ENCODE peak calls at places on chromosomes 3 and 15, in ten cellular contexts. One of them, this sample, is unnamed.

GRCh38 chr15:43769584-43770228 is 7.1 kb downstream of the ELL3 start:
- DNase-seq in stimulated activated naive B cell treated with anti-CD40 and anti-IgM and Interleukin-4, amounts not matched to agents 10 μg/mL and 1 μg/mL and 100 μg/mL, for 72 hours: peak
- DNase-seq in CD4-positive, alpha-beta T cell: peak
- DNase-seq in NCI-H1694 treated with DMSO at 0.1 percent for 48 hours: peak
- DNase-seq in aorta: peak
- DNase-seq in HL-60: no peak
- DNase-seq in heart right ventricle: peak
- DNase-seq in NAMALWA: peak
- DNase-seq in activated T-cell treated with anti-CD3 and anti-CD28 coated beads for 24 hours: no peak
- DNase-seq in sciatic nerve: no peak
- DNase-seq in this sample: peak

GRCh38 chr3:108250626-108251025 is 28.4 kb upstream of the IFT57 start:
- DNase-seq in aorta: no peak
- DNase-seq in sciatic nerve: no peak
- DNase-seq in NAMALWA: no peak
- DNase-seq in CD4-positive, alpha-beta T cell: no peak
- DNase-seq in activated T-cell treated with anti-CD3 and anti-CD28 coated beads for 24 hours: no peak
- DNase-seq in NCI-H1694 treated with DMSO at 0.1 percent for 48 hours: no peak
- DNase-seq in stimulated activated naive B cell treated with anti-CD40 and anti-IgM and Interleukin-4, amounts not matched to agents 10 μg/mL and 1 μg/mL and 100 μg/mL, for 72 hours: no peak
- DNase-seq in HL-60: no peak
- DNase-seq in heart right ventricle: no peak
- DNase-seq in this sample: no peak

GRCh38 chr15:33618300-33618699 is 307.5 kb downstream of the RYR3 start:
- DNase-seq in activated T-cell treated with anti-CD3 and anti-CD28 coated beads for 24 hours: no peak
- DNase-seq in stimulated activated naive B cell treated with anti-CD40 and anti-IgM and Interleukin-4, amounts not matched to agents 10 μg/mL and 1 μg/mL and 100 μg/mL, for 72 hours: no peak
- DNase-seq in sciatic nerve: no peak
- DNase-seq in heart right ventricle: no peak
- DNase-seq in aorta: no peak
- DNase-seq in NAMALWA: no peak
- DNase-seq in HL-60: no peak
- DNase-seq in CD4-positive, alpha-beta T cell: no peak
- DNase-seq in NCI-H1694 treated with DMSO at 0.1 percent for 48 hours: no peak
- DNase-seq in this sample: no peak

GRCh38 chr15:74289671-74290070 is 53.5 kb downstream of the CCDC33 start:
- DNase-seq in sciatic nerve: no peak
- DNase-seq in HL-60: no peak
- DNase-seq in activated T-cell treated with anti-CD3 and anti-CD28 coated beads for 24 hours: no peak
- DNase-seq in NAMALWA: no peak
- DNase-seq in heart right ventricle: no peak
- DNase-seq in NCI-H1694 treated with DMSO at 0.1 percent for 48 hours: no peak
- DNase-seq in CD4-positive, alpha-beta T cell: no peak
- DNase-seq in stimulated activated naive B cell treated with anti-CD40 and anti-IgM and Interleukin-4, amounts not matched to agents 10 μg/mL and 1 μg/mL and 100 μg/mL, for 72 hours: no peak
- DNase-seq in aorta: no peak
- DNase-seq in this sample: no peak

GRCh38 chr3:47324278-47324865 is 41.6 kb downstream of the KLHL18 start:
- DNase-seq in NCI-H1694 treated with DMSO at 0.1 percent for 48 hours: peak
- DNase-seq in HL-60: peak
- DNase-seq in stimulated activated naive B cell treated with anti-CD40 and anti-IgM and Interleukin-4, amounts not matched to agents 10 μg/mL and 1 μg/mL and 100 μg/mL, for 72 hours: peak
- DNase-seq in CD4-positive, alpha-beta T cell: peak
- DNase-seq in NAMALWA: peak
- DNase-seq in aorta: peak
- DNase-seq in activated T-cell treated with anti-CD3 and anti-CD28 coated beads for 24 hours: peak
- DNase-seq in sciatic nerve: peak
- DNase-seq in heart right ventricle: no peak
- DNase-seq in this sample: peak

GRCh38 chr15:52567886-52568568 is 803 bp downstream of the ARPP19 start:
- DNase-seq in HL-60: no peak
- DNase-seq in activated T-cell treated with anti-CD3 and anti-CD28 coated beads for 24 hours: peak
- DNase-seq in sciatic nerve: no peak
- DNase-seq in NAMALWA: peak
- DNase-seq in heart right ventricle: no peak
- DNase-seq in stimulated activated naive B cell treated with anti-CD40 and anti-IgM and Interleukin-4, amounts not matched to agents 10 μg/mL and 1 μg/mL and 100 μg/mL, for 72 hours: peak
- DNase-seq in CD4-positive, alpha-beta T cell: peak
- DNase-seq in aorta: no peak
- DNase-seq in NCI-H1694 treated with DMSO at 0.1 percent for 48 hours: no peak
- DNase-seq in this sample: no peak

GRCh38 chr3:124363451-124363850 is 366.8 kb upstream of the UMPS start:
- DNase-seq in HL-60: no peak
- DNase-seq in sciatic nerve: no peak
- DNase-seq in NAMALWA: no peak
- DNase-seq in activated T-cell treated with anti-CD3 and anti-CD28 coated beads for 24 hours: no peak
- DNase-seq in CD4-positive, alpha-beta T cell: no peak
- DNase-seq in aorta: no peak
- DNase-seq in heart right ventricle: no peak
- DNase-seq in stimulated activated naive B cell treated with anti-CD40 and anti-IgM and Interleukin-4, amounts not matched to agents 10 μg/mL and 1 μg/mL and 100 μg/mL, for 72 hours: no peak
- DNase-seq in NCI-H1694 treated with DMSO at 0.1 percent for 48 hours: no peak
- DNase-seq in this sample: no peak

GRCh38 chr15:52021128-52021671 is 2.2 kb downstream of the MAPK6 start:
- DNase-seq in aorta: peak
- DNase-seq in CD4-positive, alpha-beta T cell: no peak
- DNase-seq in heart right ventricle: no peak
- DNase-seq in stimulated activated naive B cell treated with anti-CD40 and anti-IgM and Interleukin-4, amounts not matched to agents 10 μg/mL and 1 μg/mL and 100 μg/mL, for 72 hours: peak
- DNase-seq in NCI-H1694 treated with DMSO at 0.1 percent for 48 hours: no peak
- DNase-seq in NAMALWA: peak
- DNase-seq in activated T-cell treated with anti-CD3 and anti-CD28 coated beads for 24 hours: peak
- DNase-seq in HL-60: peak
- DNase-seq in sciatic nerve: no peak
- DNase-seq in this sample: peak

GRCh38 chr15:73753250-73754130 is at the start of gene INSYN1:
- DNase-seq in heart right ventricle: peak
- DNase-seq in CD4-positive, alpha-beta T cell: no peak
- DNase-seq in NCI-H1694 treated with DMSO at 0.1 percent for 48 hours: no peak
- DNase-seq in aorta: no peak
- DNase-seq in activated T-cell treated with anti-CD3 and anti-CD28 coated beads for 24 hours: no peak
- DNase-seq in NAMALWA: no peak
- DNase-seq in sciatic nerve: no peak
- DNase-seq in stimulated activated naive B cell treated with anti-CD40 and anti-IgM and Interleukin-4, amounts not matched to agents 10 μg/mL and 1 μg/mL and 100 μg/mL, for 72 hours: no peak
- DNase-seq in HL-60: no peak
- DNase-seq in this sample: no peak

GRCh38 chr3:23859012-23859743 is 53.4 kb downstream of the UBE2E1 start:
- DNase-seq in HL-60: no peak
- DNase-seq in aorta: no peak
- DNase-seq in NAMALWA: no peak
- DNase-seq in stimulated activated naive B cell treated with anti-CD40 and anti-IgM and Interleukin-4, amounts not matched to agents 10 μg/mL and 1 μg/mL and 100 μg/mL, for 72 hours: no peak
- DNase-seq in heart right ventricle: no peak
- DNase-seq in CD4-positive, alpha-beta T cell: no peak
- DNase-seq in sciatic nerve: no peak
- DNase-seq in NCI-H1694 treated with DMSO at 0.1 percent for 48 hours: no peak
- DNase-seq in activated T-cell treated with anti-CD3 and anti-CD28 coated beads for 24 hours: no peak
- DNase-seq in this sample: no peak

GRCh38 chr3:142866841-142867631 is 21.8 kb downstream of the PCOLCE2 start:
- DNase-seq in HL-60: no peak
- DNase-seq in aorta: no peak
- DNase-seq in heart right ventricle: no peak
- DNase-seq in CD4-positive, alpha-beta T cell: no peak
- DNase-seq in sciatic nerve: no peak
- DNase-seq in NAMALWA: peak
- DNase-seq in stimulated activated naive B cell treated with anti-CD40 and anti-IgM and Interleukin-4, amounts not matched to agents 10 μg/mL and 1 μg/mL and 100 μg/mL, for 72 hours: no peak
- DNase-seq in NCI-H1694 treated with DMSO at 0.1 percent for 48 hours: no peak
- DNase-seq in activated T-cell treated with anti-CD3 and anti-CD28 coated beads for 24 hours: no peak
- DNase-seq in this sample: no peak

GRCh38 chr15:46408312-46408711 is 773.5 kb downstream of the SQOR start:
- DNase-seq in NCI-H1694 treated with DMSO at 0.1 percent for 48 hours: no peak
- DNase-seq in activated T-cell treated with anti-CD3 and anti-CD28 coated beads for 24 hours: no peak
- DNase-seq in aorta: no peak
- DNase-seq in sciatic nerve: no peak
- DNase-seq in stimulated activated naive B cell treated with anti-CD40 and anti-IgM and Interleukin-4, amounts not matched to agents 10 μg/mL and 1 μg/mL and 100 μg/mL, for 72 hours: no peak
- DNase-seq in NAMALWA: no peak
- DNase-seq in CD4-positive, alpha-beta T cell: no peak
- DNase-seq in heart right ventricle: no peak
- DNase-seq in HL-60: no peak
- DNase-seq in this sample: no peak

GRCh38 chr3:190443257-190443656 is 6.4 kb downstream of the TMEM207 start:
- DNase-seq in aorta: no peak
- DNase-seq in NCI-H1694 treated with DMSO at 0.1 percent for 48 hours: no peak
- DNase-seq in activated T-cell treated with anti-CD3 and anti-CD28 coated beads for 24 hours: no peak
- DNase-seq in CD4-positive, alpha-beta T cell: no peak
- DNase-seq in NAMALWA: peak
- DNase-seq in heart right ventricle: no peak
- DNase-seq in stimulated activated naive B cell treated with anti-CD40 and anti-IgM and Interleukin-4, amounts not matched to agents 10 μg/mL and 1 μg/mL and 100 μg/mL, for 72 hours: no peak
- DNase-seq in HL-60: peak
- DNase-seq in sciatic nerve: no peak
- DNase-seq in this sample: no peak

GRCh38 chr15:82850731-82851130 is 41.3 kb downstream of the WHAMM start:
- DNase-seq in CD4-positive, alpha-beta T cell: no peak
- DNase-seq in NAMALWA: no peak
- DNase-seq in sciatic nerve: no peak
- DNase-seq in NCI-H1694 treated with DMSO at 0.1 percent for 48 hours: peak
- DNase-seq in heart right ventricle: no peak
- DNase-seq in activated T-cell treated with anti-CD3 and anti-CD28 coated beads for 24 hours: no peak
- DNase-seq in aorta: no peak
- DNase-seq in stimulated activated naive B cell treated with anti-CD40 and anti-IgM and Interleukin-4, amounts not matched to agents 10 μg/mL and 1 μg/mL and 100 μg/mL, for 72 hours: no peak
- DNase-seq in HL-60: no peak
- DNase-seq in this sample: no peak

GRCh38 chr15:96117275-96117674 is 213.2 kb upstream of the NR2F2 start:
- DNase-seq in HL-60: no peak
- DNase-seq in NAMALWA: no peak
- DNase-seq in aorta: no peak
- DNase-seq in NCI-H1694 treated with DMSO at 0.1 percent for 48 hours: no peak
- DNase-seq in heart right ventricle: no peak
- DNase-seq in sciatic nerve: no peak
- DNase-seq in CD4-positive, alpha-beta T cell: no peak
- DNase-seq in activated T-cell treated with anti-CD3 and anti-CD28 coated beads for 24 hours: no peak
- DNase-seq in stimulated activated naive B cell treated with anti-CD40 and anti-IgM and Interleukin-4, amounts not matched to agents 10 μg/mL and 1 μg/mL and 100 μg/mL, for 72 hours: no peak
- DNase-seq in this sample: no peak

GRCh38 chr3:159829056-159829995 is 159.3 kb upstream of the IL12A start:
- DNase-seq in stimulated activated naive B cell treated with anti-CD40 and anti-IgM and Interleukin-4, amounts not matched to agents 10 μg/mL and 1 μg/mL and 100 μg/mL, for 72 hours: no peak
- DNase-seq in NAMALWA: no peak
- DNase-seq in aorta: peak
- DNase-seq in HL-60: peak
- DNase-seq in heart right ventricle: peak
- DNase-seq in CD4-positive, alpha-beta T cell: no peak
- DNase-seq in NCI-H1694 treated with DMSO at 0.1 percent for 48 hours: no peak
- DNase-seq in sciatic nerve: no peak
- DNase-seq in activated T-cell treated with anti-CD3 and anti-CD28 coated beads for 24 hours: no peak
- DNase-seq in this sample: no peak

GRCh38 chr15:99123706-99124451 is 19.0 kb downstream of the SYNM start:
- DNase-seq in CD4-positive, alpha-beta T cell: no peak
- DNase-seq in aorta: peak
- DNase-seq in sciatic nerve: peak
- DNase-seq in heart right ventricle: peak
- DNase-seq in activated T-cell treated with anti-CD3 and anti-CD28 coated beads for 24 hours: no peak
- DNase-seq in NCI-H1694 treated with DMSO at 0.1 percent for 48 hours: peak
- DNase-seq in stimulated activated naive B cell treated with anti-CD40 and anti-IgM and Interleukin-4, amounts not matched to agents 10 μg/mL and 1 μg/mL and 100 μg/mL, for 72 hours: no peak
- DNase-seq in HL-60: peak
- DNase-seq in NAMALWA: no peak
- DNase-seq in this sample: no peak

GRCh38 chr3:124569761-124570160 is 160.5 kb upstream of the UMPS start:
- DNase-seq in heart right ventricle: peak
- DNase-seq in CD4-positive, alpha-beta T cell: no peak
- DNase-seq in stimulated activated naive B cell treated with anti-CD40 and anti-IgM and Interleukin-4, amounts not matched to agents 10 μg/mL and 1 μg/mL and 100 μg/mL, for 72 hours: no peak
- DNase-seq in sciatic nerve: no peak
- DNase-seq in NCI-H1694 treated with DMSO at 0.1 percent for 48 hours: no peak
- DNase-seq in aorta: no peak
- DNase-seq in NAMALWA: no peak
- DNase-seq in activated T-cell treated with anti-CD3 and anti-CD28 coated beads for 24 hours: no peak
- DNase-seq in HL-60: no peak
- DNase-seq in this sample: no peak

GRCh38 chr3:152296382-152296781 is 27.7 kb downstream of the MBNL1 start:
- DNase-seq in activated T-cell treated with anti-CD3 and anti-CD28 coated beads for 24 hours: no peak
- DNase-seq in stimulated activated naive B cell treated with anti-CD40 and anti-IgM and Interleukin-4, amounts not matched to agents 10 μg/mL and 1 μg/mL and 100 μg/mL, for 72 hours: no peak
- DNase-seq in HL-60: no peak
- DNase-seq in CD4-positive, alpha-beta T cell: no peak
- DNase-seq in NCI-H1694 treated with DMSO at 0.1 percent for 48 hours: no peak
- DNase-seq in aorta: no peak
- DNase-seq in sciatic nerve: no peak
- DNase-seq in heart right ventricle: no peak
- DNase-seq in NAMALWA: no peak
- DNase-seq in this sample: no peak

GRCh38 chr3:141095546-141095937 is 44.4 kb downstream of the SPSB4 start:
- DNase-seq in HL-60: no peak
- DNase-seq in activated T-cell treated with anti-CD3 and anti-CD28 coated beads for 24 hours: no peak
- DNase-seq in CD4-positive, alpha-beta T cell: no peak
- DNase-seq in NAMALWA: no peak
- DNase-seq in heart right ventricle: no peak
- DNase-seq in NCI-H1694 treated with DMSO at 0.1 percent for 48 hours: no peak
- DNase-seq in aorta: no peak
- DNase-seq in stimulated activated naive B cell treated with anti-CD40 and anti-IgM and Interleukin-4, amounts not matched to agents 10 μg/mL and 1 μg/mL and 100 μg/mL, for 72 hours: no peak
- DNase-seq in sciatic nerve: peak
- DNase-seq in this sample: no peak

GRCh38 chr15:82890338-82891024 is 62.0 kb downstream of the HOMER2 start:
- DNase-seq in NAMALWA: no peak
- DNase-seq in NCI-H1694 treated with DMSO at 0.1 percent for 48 hours: peak
- DNase-seq in aorta: no peak
- DNase-seq in activated T-cell treated with anti-CD3 and anti-CD28 coated beads for 24 hours: no peak
- DNase-seq in heart right ventricle: no peak
- DNase-seq in CD4-positive, alpha-beta T cell: no peak
- DNase-seq in HL-60: no peak
- DNase-seq in sciatic nerve: no peak
- DNase-seq in stimulated activated naive B cell treated with anti-CD40 and anti-IgM and Interleukin-4, amounts not matched to agents 10 μg/mL and 1 μg/mL and 100 μg/mL, for 72 hours: no peak
- DNase-seq in this sample: no peak

GRCh38 chr3:12871404-12871983 is 30.1 kb upstream of the RPL32 start:
- DNase-seq in stimulated activated naive B cell treated with anti-CD40 and anti-IgM and Interleukin-4, amounts not matched to agents 10 μg/mL and 1 μg/mL and 100 μg/mL, for 72 hours: no peak
- DNase-seq in NCI-H1694 treated with DMSO at 0.1 percent for 48 hours: no peak
- DNase-seq in activated T-cell treated with anti-CD3 and anti-CD28 coated beads for 24 hours: no peak
- DNase-seq in NAMALWA: no peak
- DNase-seq in sciatic nerve: no peak
- DNase-seq in CD4-positive, alpha-beta T cell: no peak
- DNase-seq in HL-60: no peak
- DNase-seq in aorta: no peak
- DNase-seq in heart right ventricle: no peak
- DNase-seq in this sample: no peak

GRCh38 chr15:51077565-51078153 is 17.0 kb downstream of the TNFAIP8L3 start:
- DNase-seq in activated T-cell treated with anti-CD3 and anti-CD28 coated beads for 24 hours: peak
- DNase-seq in sciatic nerve: peak
- DNase-seq in CD4-positive, alpha-beta T cell: no peak
- DNase-seq in stimulated activated naive B cell treated with anti-CD40 and anti-IgM and Interleukin-4, amounts not matched to agents 10 μg/mL and 1 μg/mL and 100 μg/mL, for 72 hours: peak
- DNase-seq in aorta: peak
- DNase-seq in HL-60: no peak
- DNase-seq in heart right ventricle: peak
- DNase-seq in NCI-H1694 treated with DMSO at 0.1 percent for 48 hours: no peak
- DNase-seq in NAMALWA: peak
- DNase-seq in this sample: peak

GRCh38 chr3:88113311-88114162 is 36.2 kb upstream of the C3orf38 start:
- DNase-seq in aorta: no peak
- DNase-seq in HL-60: peak
- DNase-seq in stimulated activated naive B cell treated with anti-CD40 and anti-IgM and Interleukin-4, amounts not matched to agents 10 μg/mL and 1 μg/mL and 100 μg/mL, for 72 hours: peak
- DNase-seq in NAMALWA: peak
- DNase-seq in CD4-positive, alpha-beta T cell: peak
- DNase-seq in NCI-H1694 treated with DMSO at 0.1 percent for 48 hours: no peak
- DNase-seq in sciatic nerve: peak
- DNase-seq in activated T-cell treated with anti-CD3 and anti-CD28 coated beads for 24 hours: peak
- DNase-seq in heart right ventricle: no peak
- DNase-seq in this sample: peak

GRCh38 chr3:126567696-126568438 is 9.1 kb upstream of the C3orf22 start:
- DNase-seq in sciatic nerve: no peak
- DNase-seq in heart right ventricle: no peak
- DNase-seq in activated T-cell treated with anti-CD3 and anti-CD28 coated beads for 24 hours: no peak
- DNase-seq in NCI-H1694 treated with DMSO at 0.1 percent for 48 hours: no peak
- DNase-seq in CD4-positive, alpha-beta T cell: no peak
- DNase-seq in HL-60: no peak
- DNase-seq in NAMALWA: no peak
- DNase-seq in stimulated activated naive B cell treated with anti-CD40 and anti-IgM and Interleukin-4, amounts not matched to agents 10 μg/mL and 1 μg/mL and 100 μg/mL, for 72 hours: no peak
- DNase-seq in aorta: no peak
- DNase-seq in this sample: peak

GRCh38 chr3:71251156-71251775 is 332.3 kb downstream of the FOXP1 start:
- DNase-seq in activated T-cell treated with anti-CD3 and anti-CD28 coated beads for 24 hours: no peak
- DNase-seq in NCI-H1694 treated with DMSO at 0.1 percent for 48 hours: no peak
- DNase-seq in sciatic nerve: no peak
- DNase-seq in NAMALWA: no peak
- DNase-seq in CD4-positive, alpha-beta T cell: no peak
- DNase-seq in HL-60: no peak
- DNase-seq in stimulated activated naive B cell treated with anti-CD40 and anti-IgM and Interleukin-4, amounts not matched to agents 10 μg/mL and 1 μg/mL and 100 μg/mL, for 72 hours: no peak
- DNase-seq in aorta: no peak
- DNase-seq in heart right ventricle: no peak
- DNase-seq in this sample: no peak

GRCh38 chr15:53808058-53808703 is 48.7 kb upstream of the WDR72 start:
- DNase-seq in NCI-H1694 treated with DMSO at 0.1 percent for 48 hours: no peak
- DNase-seq in activated T-cell treated with anti-CD3 and anti-CD28 coated beads for 24 hours: no peak
- DNase-seq in aorta: no peak
- DNase-seq in CD4-positive, alpha-beta T cell: no peak
- DNase-seq in sciatic nerve: no peak
- DNase-seq in heart right ventricle: no peak
- DNase-seq in stimulated activated naive B cell treated with anti-CD40 and anti-IgM and Interleukin-4, amounts not matched to agents 10 μg/mL and 1 μg/mL and 100 μg/mL, for 72 hours: no peak
- DNase-seq in HL-60: no peak
- DNase-seq in NAMALWA: peak
- DNase-seq in this sample: peak

GRCh38 chr15:66803182-66803729 is 101.2 kb downstream of the SMAD6 start:
- DNase-seq in NAMALWA: no peak
- DNase-seq in HL-60: no peak
- DNase-seq in sciatic nerve: peak
- DNase-seq in CD4-positive, alpha-beta T cell: no peak
- DNase-seq in heart right ventricle: peak
- DNase-seq in stimulated activated naive B cell treated with anti-CD40 and anti-IgM and Interleukin-4, amounts not matched to agents 10 μg/mL and 1 μg/mL and 100 μg/mL, for 72 hours: no peak
- DNase-seq in aorta: peak
- DNase-seq in NCI-H1694 treated with DMSO at 0.1 percent for 48 hours: no peak
- DNase-seq in activated T-cell treated with anti-CD3 and anti-CD28 coated beads for 24 hours: no peak
- DNase-seq in this sample: no peak